ENCODE peak calls at places on chromosomes 13 and 19, in six cellular contexts. One of them, this sample, is unnamed.

GRCh38 chr13:37382156-37382555 is 216.4 kb downstream of the POSTN start:
- DNase-seq in Panc1: no peak
- DNase-seq in OCI-LY7: no peak
- DNase-seq in tibial artery: no peak
- DNase-seq in body of pancreas: no peak
- DNase-seq in heart left ventricle: no peak
- DNase-seq in this sample: no peak

GRCh38 chr13:44762946-44763345 is 186.8 kb upstream of the TSC22D1 start:
- DNase-seq in tibial artery: no peak
- DNase-seq in Panc1: no peak
- DNase-seq in OCI-LY7: no peak
- DNase-seq in body of pancreas: no peak
- DNase-seq in heart left ventricle: no peak
- DNase-seq in this sample: no peak

GRCh38 chr19:34230833-34231232 is 23.5 kb upstream of the GARRE1 start:
- DNase-seq in OCI-LY7: no peak
- DNase-seq in tibial artery: no peak
- DNase-seq in body of pancreas: no peak
- DNase-seq in heart left ventricle: no peak
- DNase-seq in Panc1: no peak
- DNase-seq in this sample: no peak

GRCh38 chr13:97079726-97080125 is 85.5 kb upstream of the OXGR1 start:
- DNase-seq in heart left ventricle: no peak
- DNase-seq in body of pancreas: no peak
- DNase-seq in tibial artery: no peak
- DNase-seq in OCI-LY7: no peak
- DNase-seq in Panc1: no peak
- DNase-seq in this sample: no peak

GRCh38 chr19:47510516-47511127 is 4.2 kb downstream of the NAPA start:
- DNase-seq in OCI-LY7: peak; percentile 45
- DNase-seq in tibial artery: no peak
- DNase-seq in heart left ventricle: no peak
- DNase-seq in Panc1: no peak
- DNase-seq in body of pancreas: no peak
- DNase-seq in this sample: no peak

GRCh38 chr19:16385296-16385695 is 60.7 kb downstream of the KLF2 start:
- DNase-seq in body of pancreas: no peak
- DNase-seq in tibial artery: no peak
- DNase-seq in Panc1: no peak
- DNase-seq in OCI-LY7: no peak
- DNase-seq in heart left ventricle: no peak
- DNase-seq in this sample: no peak

GRCh38 chr13:31054632-31055031 is 107.1 kb downstream of the HSPH1 start:
- DNase-seq in tibial artery: no peak
- DNase-seq in OCI-LY7: no peak
- DNase-seq in Panc1: no peak
- DNase-seq in heart left ventricle: no peak
- DNase-seq in body of pancreas: no peak
- DNase-seq in this sample: no peak

GRCh38 chr19:8158411-8159074 is 9.2 kb upstream of the FBN3 start:
- DNase-seq in Panc1: peak; percentile 39
- DNase-seq in OCI-LY7: peak; percentile 89
- DNase-seq in heart left ventricle: peak; percentile 45
- DNase-seq in body of pancreas: peak; percentile 75
- DNase-seq in tibial artery: no peak
- DNase-seq in this sample: peak; percentile 92

GRCh38 chr19:2046046-2046907 is 4.8 kb downstream of the MKNK2 start:
- DNase-seq in Panc1: no peak
- DNase-seq in heart left ventricle: no peak
- DNase-seq in body of pancreas: peak; percentile 42
- DNase-seq in OCI-LY7: no peak
- DNase-seq in tibial artery: no peak
- DNase-seq in this sample: no peak

GRCh38 chr19:2043269-2043641 is 7.8 kb downstream of the MKNK2 start:
- DNase-seq in heart left ventricle: no peak
- DNase-seq in tibial artery: no peak
- DNase-seq in OCI-LY7: no peak
- DNase-seq in body of pancreas: no peak
- DNase-seq in Panc1: no peak
- DNase-seq in this sample: no peak

GRCh38 chr19:2045501-2046045 is 5.5 kb downstream of the MKNK2 start:
- DNase-seq in body of pancreas: peak; percentile 94
- DNase-seq in Panc1: no peak
- DNase-seq in tibial artery: no peak
- DNase-seq in heart left ventricle: no peak
- DNase-seq in OCI-LY7: no peak
- DNase-seq in this sample: no peak

GRCh38 chr19:2043864-2044708 is 7.0 kb downstream of the MKNK2 start:
- DNase-seq in heart left ventricle: no peak
- DNase-seq in OCI-LY7: peak; percentile 46
- DNase-seq in body of pancreas: peak; percentile 38
- DNase-seq in Panc1: no peak
- DNase-seq in tibial artery: no peak
- DNase-seq in this sample: no peak

DNA sequence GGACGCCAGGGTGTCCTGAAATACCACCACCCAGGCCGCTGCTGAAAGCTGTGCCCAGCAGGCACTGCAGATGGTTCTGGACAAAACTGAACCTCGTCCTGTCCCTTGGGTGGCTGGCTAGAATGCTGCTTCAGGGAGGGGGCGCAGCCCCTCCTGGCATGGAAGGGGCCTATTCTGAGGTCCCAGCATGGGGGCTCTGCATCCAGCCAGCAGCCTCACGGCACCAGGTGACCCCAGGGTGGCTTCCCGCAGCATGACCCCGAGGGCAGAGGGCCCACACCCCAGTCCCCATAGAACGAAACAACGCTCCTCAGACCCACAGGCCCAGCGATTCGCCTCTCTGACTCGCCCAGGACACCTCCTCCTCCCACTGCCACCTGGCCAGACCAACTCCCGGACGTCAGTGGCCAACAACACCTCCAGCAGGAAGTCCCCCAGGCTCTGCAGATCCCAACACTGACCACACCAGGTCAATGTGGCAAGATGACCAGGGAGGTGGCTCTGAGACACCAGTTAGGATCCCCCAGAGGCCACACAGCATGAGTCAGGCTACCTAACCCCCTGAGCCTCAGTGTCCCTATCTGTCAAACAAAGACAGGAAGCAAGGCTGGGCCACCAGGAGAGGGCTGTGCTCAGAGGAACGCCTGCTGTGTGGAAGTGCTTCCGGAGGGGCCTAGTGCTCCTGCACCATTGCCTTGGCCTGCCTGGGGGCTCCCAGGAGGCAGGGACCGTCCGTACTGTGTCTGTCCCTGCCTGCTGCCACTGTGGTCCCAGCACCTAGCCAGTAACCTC is 6.1 kb downstream of the MKNK2 start:
- DNase-seq in heart left ventricle: no peak
- DNase-seq in Panc1: no peak
- DNase-seq in OCI-LY7: no peak
- DNase-seq in tibial artery: no peak
- DNase-seq in body of pancreas: peak; percentile 16
- DNase-seq in this sample: no peak
- H3K4me1 ChIP-seq in heart left ventricle: peaks cover 96% of the 10 kb centered on the region
- H3K4me1 ChIP-seq in Panc1: peaks cover 59% of the 10 kb centered on the region
- H3K4me1 ChIP-seq in OCI-LY7: peaks cover 58% of the 10 kb centered on the region
- H3K4me1 ChIP-seq in tibial artery: peaks cover 88% of the 10 kb centered on the region
- H3K4me1 ChIP-seq in body of pancreas: peaks cover 96% of the 10 kb centered on the region
- H3K4me1 ChIP-seq in this sample: peaks cover 32% of the 10 kb centered on the region

GRCh38 chr13:51784097-51784496 is 19.9 kb downstream of the DHRS12 start:
- DNase-seq in tibial artery: no peak
- DNase-seq in body of pancreas: no peak
- DNase-seq in Panc1: no peak
- DNase-seq in OCI-LY7: no peak
- DNase-seq in heart left ventricle: no peak
- DNase-seq in this sample: no peak

GRCh38 chr13:51783432-51784094 is 20.4 kb downstream of the DHRS12 start:
- DNase-seq in heart left ventricle: no peak
- DNase-seq in OCI-LY7: no peak
- DNase-seq in Panc1: no peak
- DNase-seq in body of pancreas: no peak
- DNase-seq in tibial artery: no peak
- DNase-seq in this sample: no peak

GRCh38 chr13:51782026-51782710 is 21.8 kb downstream of the DHRS12 start:
- DNase-seq in tibial artery: no peak
- DNase-seq in body of pancreas: peak; percentile 96
- DNase-seq in OCI-LY7: no peak
- DNase-seq in Panc1: no peak
- DNase-seq in heart left ventricle: no peak
- DNase-seq in this sample: no peak

GRCh38 chr13:51780099-51780498 is 23.9 kb downstream of the DHRS12 start:
- DNase-seq in body of pancreas: no peak
- DNase-seq in tibial artery: no peak
- DNase-seq in OCI-LY7: no peak
- DNase-seq in Panc1: no peak
- DNase-seq in heart left ventricle: no peak
- DNase-seq in this sample: no peak

GRCh38 chr13:51781246-51782022 is 22.5 kb downstream of the DHRS12 start:
- DNase-seq in heart left ventricle: no peak
- DNase-seq in tibial artery: no peak
- DNase-seq in OCI-LY7: peak; percentile 51
- DNase-seq in Panc1: no peak
- DNase-seq in body of pancreas: peak; percentile 82
- DNase-seq in this sample: peak; percentile 58
- TF ChIP-seq CTCF in heart left ventricle: no peak
- TF ChIP-seq CTCF in tibial artery: no peak
- TF ChIP-seq CTCF in OCI-LY7: peak; percentile 67
- TF ChIP-seq CTCF in Panc1: peak; percentile 35
- TF ChIP-seq CTCF in body of pancreas: peak; percentile 52
- TF ChIP-seq CTCF in this sample: peak; percentile 41

DNA sequence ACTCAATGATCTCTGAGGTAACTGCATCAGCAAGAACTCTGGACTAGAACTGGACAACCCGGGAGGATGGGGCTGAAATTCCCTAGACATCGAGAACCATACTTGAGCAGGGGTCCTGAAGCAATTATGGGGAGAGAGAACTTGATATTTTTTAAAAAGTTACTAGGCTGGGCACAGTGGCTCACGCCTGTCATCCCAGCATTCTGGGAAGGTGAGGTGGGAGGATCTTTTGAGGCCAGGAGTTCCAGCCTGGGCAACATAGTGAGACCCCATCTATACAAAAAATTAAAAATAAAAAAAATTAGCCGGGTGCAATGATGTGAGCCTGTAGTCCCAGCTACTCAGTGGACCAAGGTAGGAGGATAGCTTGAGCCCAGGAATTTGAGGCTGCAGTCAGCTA is 2.3 kb upstream of the DNAJB1 start:
- DNase-seq in OCI-LY7: no peak
- DNase-seq in body of pancreas: no peak
- DNase-seq in Panc1: no peak
- DNase-seq in heart left ventricle: no peak
- DNase-seq in tibial artery: no peak
- DNase-seq in this sample: no peak
- H3K4me1 ChIP-seq in OCI-LY7: peaks cover 49% of the 10 kb centered on the region
- H3K4me1 ChIP-seq in body of pancreas: peaks cover 32% of the 10 kb centered on the region
- H3K4me1 ChIP-seq in Panc1: peaks cover 27% of the 10 kb centered on the region
- H3K4me1 ChIP-seq in heart left ventricle: peaks cover 18% of the 10 kb centered on the region
- H3K4me1 ChIP-seq in tibial artery: peaks cover 23% of the 10 kb centered on the region
- H3K4me1 ChIP-seq in this sample: peaks cover 10% of the 10 kb centered on the region

DNA sequence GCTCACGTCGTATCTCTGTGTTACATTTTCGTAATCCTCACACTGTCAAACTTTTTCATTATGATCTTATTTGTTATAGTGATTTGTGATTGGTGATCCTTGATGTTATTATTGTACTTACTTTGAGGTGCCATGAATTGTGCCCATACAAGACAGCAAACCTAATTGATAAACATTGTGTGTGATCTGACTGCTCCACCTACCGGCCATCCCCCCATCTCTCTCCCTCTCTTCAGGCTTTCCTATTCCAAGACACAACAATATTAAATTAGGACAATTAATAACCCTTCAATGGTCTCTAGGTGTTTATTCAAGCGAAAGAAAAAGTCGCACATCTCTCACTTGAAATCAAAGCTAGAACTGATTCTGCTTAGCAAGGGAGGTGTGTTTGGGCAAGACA is 349.3 kb downstream of the RBM26 start:
- DNase-seq in Panc1: no peak
- DNase-seq in tibial artery: no peak
- DNase-seq in body of pancreas: no peak
- DNase-seq in OCI-LY7: no peak
- DNase-seq in heart left ventricle: no peak
- DNase-seq in this sample: no peak
- TF ChIP-seq CTCF in Panc1: peak; percentile 26
- TF ChIP-seq CTCF in tibial artery: no peak
- TF ChIP-seq CTCF in body of pancreas: no peak
- TF ChIP-seq CTCF in OCI-LY7: no peak
- TF ChIP-seq CTCF in heart left ventricle: no peak
- TF ChIP-seq CTCF in this sample: no peak